ENCODE peak calls at places on chromosomes 3 and 15, in eight cellular contexts. One of them, this sample, is unnamed. For H3K4me1 and H3K36me3, the result is how much of the 10 kb centered on the place peaks cover.

GRCh38 chr15:66288796-66289195 is 4.6 kb upstream of the DIS3L start:
- DNase-seq in right lobe of liver: no peak
- DNase-seq in heart left ventricle: no peak
- DNase-seq in ovary: no peak
- DNase-seq in spleen: no peak
- DNase-seq in sigmoid colon: no peak
- DNase-seq in IMR-90: peak
- DNase-seq in GM12878: no peak
- DNase-seq in this sample: no peak

GRCh38 chr3:4829031-4829394 is 150.2 kb upstream of the BHLHE40 start:
- DNase-seq in right lobe of liver: no peak
- DNase-seq in heart left ventricle: no peak
- DNase-seq in ovary: no peak
- DNase-seq in spleen: no peak
- DNase-seq in sigmoid colon: no peak
- DNase-seq in IMR-90: no peak
- DNase-seq in GM12878: no peak
- DNase-seq in this sample: no peak

GRCh38 chr3:197956626-197956988 is 3.4 kb upstream of the LMLN start:
- DNase-seq in right lobe of liver: no peak
- DNase-seq in heart left ventricle: no peak
- DNase-seq in ovary: no peak
- DNase-seq in spleen: no peak
- DNase-seq in sigmoid colon: no peak
- DNase-seq in IMR-90: no peak
- DNase-seq in GM12878: no peak
- DNase-seq in this sample: no peak

GRCh38 chr15:36284911-36285310 is 294.5 kb upstream of the CDIN1 start:
- DNase-seq in right lobe of liver: no peak
- DNase-seq in heart left ventricle: no peak
- DNase-seq in ovary: no peak
- DNase-seq in spleen: no peak
- DNase-seq in sigmoid colon: no peak
- DNase-seq in IMR-90: no peak
- DNase-seq in GM12878: no peak
- DNase-seq in this sample: no peak

GRCh38 chr3:171770689-171771620 is 39.3 kb downstream of the PLD1 start:
- DNase-seq in right lobe of liver: no peak
- DNase-seq in heart left ventricle: peak
- DNase-seq in ovary: peak
- DNase-seq in spleen: no peak
- DNase-seq in sigmoid colon: no peak
- DNase-seq in IMR-90: peak
- DNase-seq in GM12878: peak
- DNase-seq in this sample: peak

GRCh38 chr3:24704496-24704895 is 209.8 kb upstream of the THRB start:
- DNase-seq in right lobe of liver: no peak
- DNase-seq in heart left ventricle: no peak
- DNase-seq in ovary: no peak
- DNase-seq in spleen: no peak
- DNase-seq in sigmoid colon: no peak
- DNase-seq in IMR-90: no peak
- DNase-seq in GM12878: no peak
- DNase-seq in this sample: no peak

GRCh38 chr3:100043271-100043670 is 71.0 kb downstream of the FILIP1L start:
- DNase-seq in right lobe of liver: no peak
- DNase-seq in heart left ventricle: no peak
- DNase-seq in ovary: no peak
- DNase-seq in spleen: no peak
- DNase-seq in sigmoid colon: no peak
- DNase-seq in IMR-90: no peak
- DNase-seq in GM12878: no peak
- DNase-seq in this sample: no peak

GRCh38 chr3:50525191-50525590 is 21.8 kb upstream of the CACNA2D2 start:
- DNase-seq in right lobe of liver: no peak
- DNase-seq in heart left ventricle: no peak
- DNase-seq in ovary: no peak
- DNase-seq in spleen: no peak
- DNase-seq in sigmoid colon: no peak
- DNase-seq in IMR-90: no peak
- DNase-seq in GM12878: no peak
- DNase-seq in this sample: no peak

GRCh38 chr15:42226648-42227047 is 18.5 kb upstream of the VPS39 start:
- DNase-seq in right lobe of liver: no peak
- DNase-seq in heart left ventricle: no peak
- DNase-seq in ovary: no peak
- DNase-seq in spleen: no peak
- DNase-seq in sigmoid colon: no peak
- DNase-seq in IMR-90: no peak
- DNase-seq in GM12878: no peak
- DNase-seq in this sample: no peak

GRCh38 chr15:75861750-75862402 is 18.6 kb downstream of the UBE2Q2 start:
- DNase-seq in right lobe of liver: no peak
- DNase-seq in heart left ventricle: no peak
- DNase-seq in ovary: no peak
- DNase-seq in spleen: no peak
- DNase-seq in sigmoid colon: no peak
- DNase-seq in IMR-90: peak
- DNase-seq in GM12878: no peak
- DNase-seq in this sample: no peak

GRCh38 chr3:49727154-49727923 is 3.6 kb upstream of the GMPPB start:
- DNase-seq in right lobe of liver: no peak
- DNase-seq in heart left ventricle: no peak
- DNase-seq in ovary: no peak
- DNase-seq in spleen: peak
- DNase-seq in sigmoid colon: no peak
- DNase-seq in IMR-90: no peak
- DNase-seq in GM12878: no peak
- DNase-seq in this sample: peak

GRCh38 chr3:42660898-42661297 is 7.4 kb downstream of the ZBTB47 start:
- DNase-seq in right lobe of liver: no peak
- DNase-seq in heart left ventricle: peak
- DNase-seq in ovary: no peak
- DNase-seq in spleen: no peak
- DNase-seq in sigmoid colon: no peak
- DNase-seq in IMR-90: no peak
- DNase-seq in GM12878: no peak
- DNase-seq in this sample: no peak

GRCh38 chr3:124821356-124821755 is 65.8 kb downstream of the ITGB5 start:
- DNase-seq in right lobe of liver: no peak
- DNase-seq in heart left ventricle: no peak
- DNase-seq in ovary: no peak
- DNase-seq in spleen: no peak
- DNase-seq in sigmoid colon: no peak
- DNase-seq in IMR-90: no peak
- DNase-seq in GM12878: no peak
- DNase-seq in this sample: no peak

GRCh38 chr3:183762304-183762703 is 63.1 kb downstream of the MAP6D1 start:
- DNase-seq in right lobe of liver: no peak
- DNase-seq in heart left ventricle: no peak
- DNase-seq in ovary: no peak
- DNase-seq in spleen: no peak
- DNase-seq in sigmoid colon: no peak
- DNase-seq in IMR-90: no peak
- DNase-seq in GM12878: no peak
- DNase-seq in this sample: no peak

GRCh38 chr3:123013876-123014275 is 13.7 kb downstream of the SEMA5B start:
- DNase-seq in right lobe of liver: no peak
- DNase-seq in heart left ventricle: no peak
- DNase-seq in ovary: no peak
- DNase-seq in spleen: no peak
- DNase-seq in sigmoid colon: no peak
- DNase-seq in IMR-90: no peak
- DNase-seq in GM12878: no peak
- DNase-seq in this sample: no peak

GRCh38 chr15:77944002-77944867 is 133.3 kb downstream of the TBC1D2B start:
- DNase-seq in right lobe of liver: peak
- DNase-seq in heart left ventricle: peak
- DNase-seq in ovary: peak
- DNase-seq in spleen: peak
- DNase-seq in sigmoid colon: peak
- DNase-seq in IMR-90: peak
- DNase-seq in GM12878: no peak
- DNase-seq in this sample: peak
- TF ChIP-seq POLR2A in right lobe of liver: peak
- TF ChIP-seq POLR2A in heart left ventricle: no peak
- TF ChIP-seq POLR2A in ovary: no peak
- TF ChIP-seq POLR2A in spleen: no peak
- TF ChIP-seq POLR2A in sigmoid colon: no peak
- TF ChIP-seq POLR2A in IMR-90: no peak
- TF ChIP-seq POLR2A in GM12878: peak
- TF ChIP-seq POLR2A in this sample: no peak

GRCh38 chr3:152285509-152285908 is 16.8 kb downstream of the MBNL1 start:
- DNase-seq in right lobe of liver: no peak
- DNase-seq in heart left ventricle: no peak
- DNase-seq in ovary: no peak
- DNase-seq in spleen: no peak
- DNase-seq in sigmoid colon: no peak
- DNase-seq in IMR-90: no peak
- DNase-seq in GM12878: no peak
- DNase-seq in this sample: no peak
- H3K4me1 ChIP-seq in right lobe of liver: under half
- H3K4me1 ChIP-seq in heart left ventricle: half or more
- H3K4me1 ChIP-seq in ovary: under half
- H3K4me1 ChIP-seq in spleen: half or more
- H3K4me1 ChIP-seq in sigmoid colon: half or more
- H3K4me1 ChIP-seq in IMR-90: under half
- H3K4me1 ChIP-seq in GM12878: under half
- H3K4me1 ChIP-seq in this sample: half or more

DNA sequence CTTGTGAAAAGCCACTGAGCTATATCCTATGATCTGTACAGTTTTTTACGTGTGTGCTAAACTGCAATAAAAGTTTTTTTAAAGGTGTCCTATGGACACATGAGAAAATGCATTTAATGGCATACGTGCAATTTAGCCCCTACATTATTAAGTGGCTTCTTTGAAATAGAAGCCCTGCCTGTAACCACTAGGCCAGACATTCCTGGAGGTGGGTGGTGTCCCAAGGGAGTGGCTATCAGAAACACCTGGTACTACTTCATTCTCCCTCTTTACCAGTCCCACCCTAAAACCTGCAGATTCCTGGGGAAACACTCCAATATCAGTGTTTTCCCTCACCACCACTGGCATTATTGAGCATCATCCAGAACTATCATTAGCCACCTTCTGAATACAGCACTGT is 100.0 kb downstream of the OXNAD1 start:
- DNase-seq in right lobe of liver: no peak
- DNase-seq in heart left ventricle: no peak
- DNase-seq in ovary: no peak
- DNase-seq in spleen: no peak
- DNase-seq in sigmoid colon: no peak
- DNase-seq in IMR-90: no peak
- DNase-seq in GM12878: no peak
- DNase-seq in this sample: no peak
- H3K36me3 ChIP-seq in right lobe of liver: under half
- H3K36me3 ChIP-seq in heart left ventricle: half or more
- H3K36me3 ChIP-seq in ovary: under half
- H3K36me3 ChIP-seq in spleen: under half
- H3K36me3 ChIP-seq in sigmoid colon: under half
- H3K36me3 ChIP-seq in IMR-90: under half
- H3K36me3 ChIP-seq in GM12878: under half
- H3K36me3 ChIP-seq in this sample: half or more

GRCh38 chr3:194487289-194488006 is 646 bp upstream of the ATP13A3 start:
- DNase-seq in right lobe of liver: peak
- DNase-seq in heart left ventricle: peak
- DNase-seq in ovary: peak
- DNase-seq in spleen: peak
- DNase-seq in sigmoid colon: peak
- DNase-seq in IMR-90: no peak
- DNase-seq in GM12878: no peak
- DNase-seq in this sample: peak
- TF ChIP-seq POLR2A in right lobe of liver: no peak
- TF ChIP-seq POLR2A in heart left ventricle: no peak
- TF ChIP-seq POLR2A in ovary: no peak
- TF ChIP-seq POLR2A in spleen: peak
- TF ChIP-seq POLR2A in sigmoid colon: no peak
- TF ChIP-seq POLR2A in IMR-90: no peak
- TF ChIP-seq POLR2A in GM12878: peak
- TF ChIP-seq POLR2A in this sample: no peak

GRCh38 chr15:98660055-98660454 is 11.7 kb downstream of the IGF1R start:
- DNase-seq in right lobe of liver: no peak
- DNase-seq in heart left ventricle: no peak
- DNase-seq in ovary: no peak
- DNase-seq in spleen: no peak
- DNase-seq in sigmoid colon: no peak
- DNase-seq in IMR-90: no peak
- DNase-seq in GM12878: no peak
- DNase-seq in this sample: no peak
- H3K4me1 ChIP-seq in right lobe of liver: under half
- H3K4me1 ChIP-seq in heart left ventricle: half or more
- H3K4me1 ChIP-seq in ovary: under half
- H3K4me1 ChIP-seq in spleen: under half
- H3K4me1 ChIP-seq in sigmoid colon: half or more
- H3K4me1 ChIP-seq in IMR-90: under half
- H3K4me1 ChIP-seq in GM12878: under half
- H3K4me1 ChIP-seq in this sample: under half

DNA sequence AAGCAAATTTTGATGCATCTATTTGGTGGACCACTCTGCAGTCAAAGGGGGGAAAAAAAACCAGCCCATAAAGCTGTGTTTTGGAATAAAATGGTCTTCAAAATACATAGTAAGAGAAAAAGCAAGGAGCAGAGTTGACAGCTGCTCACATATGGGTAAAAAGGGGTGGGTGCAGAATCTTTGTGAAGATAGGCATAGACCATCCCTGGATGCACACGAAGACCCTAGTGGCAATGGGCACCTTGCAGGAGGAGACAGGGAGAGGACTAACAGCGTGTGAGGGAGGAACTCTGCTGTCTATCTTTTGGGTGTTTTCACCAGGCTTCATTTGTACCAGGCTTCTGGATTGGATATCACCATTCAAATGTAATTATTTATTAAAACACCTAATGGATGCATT is 43.9 kb downstream of the CTNNB1 start:
- DNase-seq in right lobe of liver: no peak
- DNase-seq in heart left ventricle: no peak
- DNase-seq in ovary: no peak
- DNase-seq in spleen: no peak
- DNase-seq in sigmoid colon: no peak
- DNase-seq in IMR-90: no peak
- DNase-seq in GM12878: no peak
- DNase-seq in this sample: no peak
- H3K36me3 ChIP-seq in right lobe of liver: under half
- H3K36me3 ChIP-seq in heart left ventricle: half or more
- H3K36me3 ChIP-seq in ovary: under half
- H3K36me3 ChIP-seq in spleen: under half
- H3K36me3 ChIP-seq in sigmoid colon: under half
- H3K36me3 ChIP-seq in IMR-90: under half
- H3K36me3 ChIP-seq in GM12878: under half
- H3K36me3 ChIP-seq in this sample: half or more

This sample was measured in upper lobe of left lung.